ENCODE peak calls at places on chromosomes 12 and 14, in eight cellular contexts. R, G, Z, N, F, B, D and P are unnamed samples.

GRCh38 chr12:101799774-101800173 is 31.0 kb downstream of the GNPTAB start:
- ATAC-seq in G (peak), D (no peak), B (peak), Z (no peak), R (no peak), N (no peak), F (no peak), P (peak)

GRCh38 chr12:113609692-113610469 is 138.2 kb upstream of the LHX5 start:
- ATAC-seq in F (no peak), G (no peak), N (no peak), R (no peak), D (no peak), B (no peak), Z (no peak), P (no peak)

GRCh38 chr14:50023671-50024490 is 92.5 kb downstream of the VCPKMT start:
- ATAC-seq in F (peak), G (no peak), B (no peak), Z (peak), R (peak), D (peak), N (peak), P (no peak)

GRCh38 chr12:106179086-106179485 is 40.3 kb upstream of the NUAK1 start:
- ATAC-seq in F (peak), Z (peak), D (peak), G (no peak), N (peak), R (peak), B (no peak), P (no peak)

GRCh38 chr12:57261385-57261784 is 10.4 kb upstream of the STAC3 start:
- ATAC-seq in R (peak), D (peak), N (peak), B (no peak), F (no peak), G (no peak), Z (no peak), P (no peak)

GRCh38 chr12:22014783-22015144 is 31.3 kb upstream of the CMAS start:
- ATAC-seq in R (no peak), G (no peak), D (peak), Z (no peak), N (peak), B (no peak), F (no peak), P (no peak)

GRCh38 chr12:5739862-5740370 is 205.1 kb downstream of the ANO2 start:
- ATAC-seq in D (no peak), R (no peak), B (no peak), Z (no peak), N (no peak), G (no peak), F (no peak), P (no peak)

GRCh38 chr14:105507247-105507646 is 16.2 kb downstream of the TEDC1 start:
- ATAC-seq in G (no peak), R (no peak), D (no peak), N (no peak), F (no peak), B (no peak), Z (no peak), P (no peak)

GRCh38 chr14:42323426-42323825 is 716.8 kb downstream of the LRFN5 start:
- ATAC-seq in F (no peak), Z (no peak), G (no peak), B (no peak), D (no peak), R (no peak), N (no peak), P (no peak)

GRCh38 chr14:81476816-81477215 is 56.8 kb downstream of the SEL1L start:
- ATAC-seq in Z (no peak), B (no peak), G (no peak), D (no peak), R (peak), F (no peak), N (no peak), P (no peak)

GRCh38 chr12:48198619-48198973 is 4.5 kb downstream of the OR10AD1 start:
- ATAC-seq in Z (peak), F (no peak), R (peak), G (peak), B (peak), D (peak), N (peak), P (peak)

GRCh38 chr12:110170535-110171185 is 46.5 kb downstream of the IFT81 start:
- ATAC-seq in F (peak), G (no peak), B (no peak), D (peak), R (peak), Z (no peak), N (peak), P (no peak)

GRCh38 chr14:99252940-99253868 is 18.8 kb downstream of the BCL11B start:
- ATAC-seq in R (no peak), B (peak), F (no peak), Z (no peak), D (no peak), N (no peak), G (peak), P (peak)

GRCh38 chr14:81343166-81343565 is 57.0 kb downstream of the STON2 start:
- ATAC-seq in B (no peak), N (peak), D (no peak), Z (peak), R (no peak), F (no peak), G (no peak), P (no peak)

GRCh38 chr12:101594700-101595099 is at the start of gene MYBPC1:
- ATAC-seq in F (no peak), D (no peak), Z (no peak), B (no peak), G (no peak), R (no peak), N (no peak), P (no peak)

GRCh38 chr12:122413516-122414404 is 8.7 kb downstream of the CLIP1 start:
- ATAC-seq in B (no peak), R (no peak), D (peak), G (no peak), F (no peak), N (peak), Z (no peak), P (no peak)

GRCh38 chr12:104796475-104796862 is 161.6 kb downstream of the SLC41A2 start:
- ATAC-seq in R (no peak), B (no peak), G (no peak), D (no peak), Z (no peak), F (no peak), N (no peak), P (no peak)

GRCh38 chr14:92686763-92687427 is 61.5 kb downstream of the LGMN start:
- ATAC-seq in N (peak), Z (peak), R (peak), F (peak), B (peak), D (peak), G (peak), P (peak)

GRCh38 chr12:64678835-64679234 is 68.5 kb downstream of the RASSF3 start:
- ATAC-seq in D (no peak), F (no peak), R (no peak), B (no peak), N (no peak), G (no peak), Z (no peak), P (peak)

GRCh38 chr14:24965934-24966593 is 83.9 kb downstream of the STXBP6 start:
- ATAC-seq in G (no peak), R (peak), Z (peak), N (peak), F (peak), B (no peak), D (peak), P (no peak)

GRCh38 chr12:86229772-86230171 is 26.4 kb downstream of the MGAT4C start:
- ATAC-seq in R (no peak), Z (no peak), F (no peak), N (no peak), G (no peak), D (no peak), B (no peak), P (no peak)

GRCh38 chr12:48106574-48107251 is 834 bp upstream of the SENP1 start:
- ATAC-seq in B (no peak), D (no peak), G (no peak), Z (no peak), N (no peak), F (no peak), R (no peak), P (no peak)

GRCh38 chr12:101298426-101298825 is 18.5 kb downstream of the UTP20 start:
- ATAC-seq in R (no peak), Z (no peak), D (no peak), F (no peak), B (no peak), G (no peak), N (no peak), P (no peak)

GRCh38 chr12:64801381-64801780 is 23.1 kb upstream of the TBC1D30 start:
- ATAC-seq in B (no peak), D (no peak), Z (no peak), G (no peak), R (no peak), F (no peak), N (no peak), P (no peak)

GRCh38 chr12:121611306-121611705 is 15.0 kb upstream of the ORAI1 start:
- ATAC-seq in B (peak), D (peak), G (peak), N (no peak), F (no peak), R (peak), Z (no peak), P (peak)

GRCh38 chr12:1639538-1639937 is 10.5 kb downstream of the WNT5B start:
- ATAC-seq in Z (no peak), D (no peak), F (no peak), R (peak), B (no peak), G (no peak), N (no peak), P (no peak)

GRCh38 chr12:100721193-100721592 is 73.4 kb upstream of the ANO4 start:
- ATAC-seq in F (no peak), N (no peak), G (no peak), D (no peak), R (no peak), B (no peak), Z (no peak), P (no peak)

GRCh38 chr12:66902020-66902419 is 223.1 kb upstream of the GRIP1 start:
- ATAC-seq in N (no peak), Z (no peak), F (no peak), B (no peak), R (no peak), D (no peak), G (no peak), P (no peak)

GRCh38 chr14:105162374-105162979 is 6.1 kb downstream of the JAG2 start:
- ATAC-seq in G (peak), R (peak), B (no peak), Z (peak), N (peak), D (peak), F (peak), P (peak)

GRCh38 chr14:101073598-101073965 is 170.1 kb upstream of the RTL1 start:
- ATAC-seq in Z (no peak), F (no peak), G (no peak), B (no peak), N (no peak), D (no peak), R (no peak), P (no peak)

GRCh38 chr12:19688489-19688888 is 249.2 kb downstream of the AEBP2 start:
- ATAC-seq in F (no peak), B (no peak), N (no peak), Z (no peak), G (no peak), R (no peak), D (no peak), P (no peak)

GRCh38 chr14:75310295-75311059 is 31.8 kb downstream of the FOS start:
- ATAC-seq in B (no peak), N (peak), G (no peak), Z (peak), F (peak), D (peak), R (peak), P (no peak)

GRCh38 chr12:117857632-117858274 is 111.0 kb downstream of the KSR2 start:
- ATAC-seq in D (no peak), G (no peak), Z (no peak), B (peak), F (no peak), R (peak), N (peak), P (peak)